ENCODE peak calls at places on chromosomes 13 and 19, in nine cellular contexts. One of them, this sample, is unnamed.

GRCh38 chr19:49453013-49453756 is at the start of gene ALDH16A1:
- DNase-seq in Caco-2: peak
- DNase-seq in fibroblast of the aortic adventitia: peak
- DNase-seq in cardiac muscle cell: peak
- DNase-seq in A549: peak
- DNase-seq in glutamatergic neuron: peak
- DNase-seq in osteoblast: peak
- DNase-seq in right atrium auricular region: peak
- DNase-seq in HCT116: peak
- DNase-seq in this sample: peak

GRCh38 chr13:111483621-111483987 is 163.2 kb downstream of the TEX29 start:
- DNase-seq in Caco-2: no peak
- DNase-seq in fibroblast of the aortic adventitia: no peak
- DNase-seq in cardiac muscle cell: no peak
- DNase-seq in A549: no peak
- DNase-seq in glutamatergic neuron: no peak
- DNase-seq in osteoblast: no peak
- DNase-seq in right atrium auricular region: no peak
- DNase-seq in HCT116: no peak
- DNase-seq in this sample: no peak

GRCh38 chr19:42292963-42293362 is 9.0 kb upstream of the PRR19 start:
- DNase-seq in Caco-2: no peak
- DNase-seq in fibroblast of the aortic adventitia: no peak
- DNase-seq in cardiac muscle cell: no peak
- DNase-seq in A549: no peak
- DNase-seq in glutamatergic neuron: peak
- DNase-seq in osteoblast: no peak
- DNase-seq in right atrium auricular region: no peak
- DNase-seq in HCT116: no peak
- DNase-seq in this sample: no peak

GRCh38 chr19:49114630-49115363 is 627 bp downstream of the LIN7B start:
- DNase-seq in Caco-2: peak
- DNase-seq in fibroblast of the aortic adventitia: peak
- DNase-seq in cardiac muscle cell: peak
- DNase-seq in A549: no peak
- DNase-seq in glutamatergic neuron: peak
- DNase-seq in osteoblast: peak
- DNase-seq in right atrium auricular region: peak
- DNase-seq in HCT116: no peak
- DNase-seq in this sample: peak

GRCh38 chr13:49112782-49113525 is 107.2 kb upstream of the MLNR start:
- DNase-seq in Caco-2: no peak
- DNase-seq in fibroblast of the aortic adventitia: peak
- DNase-seq in cardiac muscle cell: no peak
- DNase-seq in A549: no peak
- DNase-seq in glutamatergic neuron: no peak
- DNase-seq in osteoblast: no peak
- DNase-seq in right atrium auricular region: no peak
- DNase-seq in HCT116: no peak
- DNase-seq in this sample: no peak

GRCh38 chr19:54938906-54939305 is 8.4 kb downstream of the NLRP7 start:
- DNase-seq in Caco-2: no peak
- DNase-seq in fibroblast of the aortic adventitia: no peak
- DNase-seq in cardiac muscle cell: no peak
- DNase-seq in A549: no peak
- DNase-seq in glutamatergic neuron: no peak
- DNase-seq in osteoblast: peak
- DNase-seq in right atrium auricular region: no peak
- DNase-seq in HCT116: no peak
- DNase-seq in this sample: no peak

GRCh38 chr13:113813070-113813748 is 50.7 kb downstream of the GAS6 start:
- DNase-seq in Caco-2: no peak
- DNase-seq in fibroblast of the aortic adventitia: no peak
- DNase-seq in cardiac muscle cell: no peak
- DNase-seq in A549: no peak
- DNase-seq in glutamatergic neuron: no peak
- DNase-seq in osteoblast: no peak
- DNase-seq in right atrium auricular region: no peak
- DNase-seq in HCT116: no peak
- DNase-seq in this sample: no peak

GRCh38 chr19:55528030-55528801 is 8.7 kb downstream of the SBK2 start:
- DNase-seq in Caco-2: no peak
- DNase-seq in fibroblast of the aortic adventitia: no peak
- DNase-seq in cardiac muscle cell: no peak
- DNase-seq in A549: peak
- DNase-seq in glutamatergic neuron: peak
- DNase-seq in osteoblast: peak
- DNase-seq in right atrium auricular region: no peak
- DNase-seq in HCT116: no peak
- DNase-seq in this sample: no peak

GRCh38 chr13:47858678-47859050 is 142.4 kb downstream of the SUCLA2 start:
- DNase-seq in Caco-2: no peak
- DNase-seq in fibroblast of the aortic adventitia: peak
- DNase-seq in cardiac muscle cell: no peak
- DNase-seq in A549: no peak
- DNase-seq in glutamatergic neuron: no peak
- DNase-seq in osteoblast: no peak
- DNase-seq in right atrium auricular region: no peak
- DNase-seq in HCT116: no peak
- DNase-seq in this sample: no peak

GRCh38 chr19:50377517-50377916 is 1.3 kb downstream of the NR1H2 start:
- DNase-seq in Caco-2: no peak
- DNase-seq in fibroblast of the aortic adventitia: no peak
- DNase-seq in cardiac muscle cell: no peak
- DNase-seq in A549: no peak
- DNase-seq in glutamatergic neuron: no peak
- DNase-seq in osteoblast: no peak
- DNase-seq in right atrium auricular region: no peak
- DNase-seq in HCT116: no peak
- DNase-seq in this sample: no peak

GRCh38 chr13:43005460-43006236 is 13.6 kb upstream of the EPSTI1 start:
- DNase-seq in Caco-2: no peak
- DNase-seq in fibroblast of the aortic adventitia: peak
- DNase-seq in cardiac muscle cell: peak
- DNase-seq in A549: no peak
- DNase-seq in glutamatergic neuron: no peak
- DNase-seq in osteoblast: peak
- DNase-seq in right atrium auricular region: no peak
- DNase-seq in HCT116: no peak
- DNase-seq in this sample: no peak

GRCh38 chr13:35720690-35721554 is 244.4 kb upstream of the MAB21L1 start:
- DNase-seq in Caco-2: peak
- DNase-seq in fibroblast of the aortic adventitia: peak
- DNase-seq in cardiac muscle cell: peak
- DNase-seq in A549: peak
- DNase-seq in glutamatergic neuron: peak
- DNase-seq in osteoblast: peak
- DNase-seq in right atrium auricular region: no peak
- DNase-seq in HCT116: peak
- DNase-seq in this sample: peak

GRCh38 chr19:14347999-14348889 is 33.0 kb upstream of the ADGRE5 start:
- DNase-seq in Caco-2: peak
- DNase-seq in fibroblast of the aortic adventitia: peak
- DNase-seq in cardiac muscle cell: peak
- DNase-seq in A549: peak
- DNase-seq in glutamatergic neuron: peak
- DNase-seq in osteoblast: peak
- DNase-seq in right atrium auricular region: peak
- DNase-seq in HCT116: no peak
- DNase-seq in this sample: peak

GRCh38 chr19:56594446-56594782 is 688 bp upstream of the ZNF71 start:
- DNase-seq in Caco-2: no peak
- DNase-seq in fibroblast of the aortic adventitia: no peak
- DNase-seq in cardiac muscle cell: no peak
- DNase-seq in A549: no peak
- DNase-seq in glutamatergic neuron: no peak
- DNase-seq in osteoblast: no peak
- DNase-seq in right atrium auricular region: no peak
- DNase-seq in HCT116: no peak
- DNase-seq in this sample: no peak

GRCh38 chr19:10471909-10472308 is 31.2 kb downstream of the KEAP1 start:
- DNase-seq in Caco-2: no peak
- DNase-seq in fibroblast of the aortic adventitia: peak
- DNase-seq in cardiac muscle cell: peak
- DNase-seq in A549: peak
- DNase-seq in glutamatergic neuron: no peak
- DNase-seq in osteoblast: peak
- DNase-seq in right atrium auricular region: no peak
- DNase-seq in HCT116: no peak
- DNase-seq in this sample: no peak

GRCh38 chr19:35123573-35123972 is 8.0 kb downstream of the FXYD3 start:
- DNase-seq in Caco-2: no peak
- DNase-seq in fibroblast of the aortic adventitia: no peak
- DNase-seq in cardiac muscle cell: no peak
- DNase-seq in A549: no peak
- DNase-seq in glutamatergic neuron: no peak
- DNase-seq in osteoblast: peak
- DNase-seq in right atrium auricular region: no peak
- DNase-seq in HCT116: no peak
- DNase-seq in this sample: no peak

GRCh38 chr19:3459965-3460582 is 20.3 kb downstream of the SMIM24 start:
- DNase-seq in Caco-2: no peak
- DNase-seq in fibroblast of the aortic adventitia: no peak
- DNase-seq in cardiac muscle cell: no peak
- DNase-seq in A549: no peak
- DNase-seq in glutamatergic neuron: no peak
- DNase-seq in osteoblast: peak
- DNase-seq in right atrium auricular region: no peak
- DNase-seq in HCT116: no peak
- DNase-seq in this sample: no peak

GRCh38 chr19:44903602-44904425 is 1.8 kb upstream of the APOE start:
- DNase-seq in Caco-2: peak
- DNase-seq in fibroblast of the aortic adventitia: peak
- DNase-seq in cardiac muscle cell: peak
- DNase-seq in A549: peak
- DNase-seq in glutamatergic neuron: peak
- DNase-seq in osteoblast: peak
- DNase-seq in right atrium auricular region: peak
- DNase-seq in HCT116: no peak
- DNase-seq in this sample: peak

GRCh38 chr13:40780822-40781401 is 8.5 kb upstream of the SLC25A15 start:
- DNase-seq in Caco-2: no peak
- DNase-seq in fibroblast of the aortic adventitia: no peak
- DNase-seq in cardiac muscle cell: no peak
- DNase-seq in A549: peak
- DNase-seq in glutamatergic neuron: no peak
- DNase-seq in osteoblast: no peak
- DNase-seq in right atrium auricular region: peak
- DNase-seq in HCT116: peak
- DNase-seq in this sample: no peak
- TF ChIP-seq CTCF in Caco-2: no peak
- TF ChIP-seq CTCF in fibroblast of the aortic adventitia: peak
- TF ChIP-seq CTCF in cardiac muscle cell: no peak
- TF ChIP-seq CTCF in A549: no peak
- TF ChIP-seq CTCF in glutamatergic neuron: no peak
- TF ChIP-seq CTCF in osteoblast: peak
- TF ChIP-seq CTCF in right atrium auricular region: no peak
- TF ChIP-seq CTCF in HCT116: peak
- TF ChIP-seq CTCF in this sample: no peak

DNA sequence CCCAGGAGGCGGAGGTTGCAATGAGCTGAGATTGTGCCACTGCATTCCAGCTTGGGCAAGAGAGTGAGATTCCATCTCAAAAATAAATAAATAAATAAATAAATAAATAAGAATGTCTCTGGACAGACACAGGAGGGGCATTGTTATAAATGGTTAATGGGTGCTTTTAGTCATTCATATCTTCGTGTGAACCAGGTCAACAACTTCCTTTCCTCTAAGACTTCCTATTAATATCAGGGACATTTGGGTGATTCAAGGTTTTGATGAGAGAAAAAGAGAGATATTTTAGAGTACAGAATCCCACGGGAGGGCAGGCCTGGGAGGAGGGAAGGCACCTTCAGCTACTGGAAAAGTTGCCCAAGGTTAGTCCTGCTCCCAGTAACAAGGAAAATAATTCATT is 23.9 kb downstream of the DHRS12 start:
- DNase-seq in Caco-2: no peak
- DNase-seq in fibroblast of the aortic adventitia: no peak
- DNase-seq in cardiac muscle cell: no peak
- DNase-seq in A549: no peak
- DNase-seq in glutamatergic neuron: no peak
- DNase-seq in osteoblast: no peak
- DNase-seq in right atrium auricular region: no peak
- DNase-seq in HCT116: no peak
- DNase-seq in this sample: no peak
- TF ChIP-seq CTCF in Caco-2: no peak
- TF ChIP-seq CTCF in fibroblast of the aortic adventitia: no peak
- TF ChIP-seq CTCF in cardiac muscle cell: no peak
- TF ChIP-seq CTCF in A549: no peak
- TF ChIP-seq CTCF in glutamatergic neuron: no peak
- TF ChIP-seq CTCF in osteoblast: no peak
- TF ChIP-seq CTCF in right atrium auricular region: no peak
- TF ChIP-seq CTCF in HCT116: no peak
- TF ChIP-seq CTCF in this sample: no peak

GRCh38 chr13:51583875-51584730 is at the start of gene WDFY2:
- DNase-seq in Caco-2: peak
- DNase-seq in fibroblast of the aortic adventitia: peak
- DNase-seq in cardiac muscle cell: peak
- DNase-seq in A549: peak
- DNase-seq in glutamatergic neuron: peak
- DNase-seq in osteoblast: peak
- DNase-seq in right atrium auricular region: peak
- DNase-seq in HCT116: peak
- DNase-seq in this sample: peak
- TF ChIP-seq CTCF in Caco-2: no peak
- TF ChIP-seq CTCF in fibroblast of the aortic adventitia: no peak
- TF ChIP-seq CTCF in cardiac muscle cell: no peak
- TF ChIP-seq CTCF in A549: no peak
- TF ChIP-seq CTCF in glutamatergic neuron: no peak
- TF ChIP-seq CTCF in osteoblast: no peak
- TF ChIP-seq CTCF in right atrium auricular region: no peak
- TF ChIP-seq CTCF in HCT116: no peak
- TF ChIP-seq CTCF in this sample: no peak

GRCh38 chr13:50191004-50191403 is 175.8 kb downstream of the KCNRG start:
- DNase-seq in Caco-2: no peak
- DNase-seq in fibroblast of the aortic adventitia: no peak
- DNase-seq in cardiac muscle cell: no peak
- DNase-seq in A549: no peak
- DNase-seq in glutamatergic neuron: no peak
- DNase-seq in osteoblast: no peak
- DNase-seq in right atrium auricular region: no peak
- DNase-seq in HCT116: no peak
- DNase-seq in this sample: no peak

GRCh38 chr13:50192272-50192813 is 177.1 kb downstream of the KCNRG start:
- DNase-seq in Caco-2: no peak
- DNase-seq in fibroblast of the aortic adventitia: no peak
- DNase-seq in cardiac muscle cell: no peak
- DNase-seq in A549: no peak
- DNase-seq in glutamatergic neuron: no peak
- DNase-seq in osteoblast: peak
- DNase-seq in right atrium auricular region: no peak
- DNase-seq in HCT116: no peak
- DNase-seq in this sample: no peak

GRCh38 chr13:50187352-50188029 is 172.2 kb downstream of the KCNRG start:
- DNase-seq in Caco-2: peak
- DNase-seq in fibroblast of the aortic adventitia: no peak
- DNase-seq in cardiac muscle cell: no peak
- DNase-seq in A549: no peak
- DNase-seq in glutamatergic neuron: no peak
- DNase-seq in osteoblast: no peak
- DNase-seq in right atrium auricular region: no peak
- DNase-seq in HCT116: no peak
- DNase-seq in this sample: no peak

GRCh38 chr13:50188696-50189095 is 173.5 kb downstream of the KCNRG start:
- DNase-seq in Caco-2: no peak
- DNase-seq in fibroblast of the aortic adventitia: no peak
- DNase-seq in cardiac muscle cell: no peak
- DNase-seq in A549: no peak
- DNase-seq in glutamatergic neuron: no peak
- DNase-seq in osteoblast: no peak
- DNase-seq in right atrium auricular region: no peak
- DNase-seq in HCT116: no peak
- DNase-seq in this sample: no peak

GRCh38 chr13:50189450-50189849 is 174.2 kb downstream of the KCNRG start:
- DNase-seq in Caco-2: no peak
- DNase-seq in fibroblast of the aortic adventitia: no peak
- DNase-seq in cardiac muscle cell: no peak
- DNase-seq in A549: no peak
- DNase-seq in glutamatergic neuron: no peak
- DNase-seq in osteoblast: no peak
- DNase-seq in right atrium auricular region: no peak
- DNase-seq in HCT116: no peak
- DNase-seq in this sample: no peak
- TF ChIP-seq CTCF in Caco-2: no peak
- TF ChIP-seq CTCF in fibroblast of the aortic adventitia: no peak
- TF ChIP-seq CTCF in cardiac muscle cell: no peak
- TF ChIP-seq CTCF in A549: no peak
- TF ChIP-seq CTCF in glutamatergic neuron: no peak
- TF ChIP-seq CTCF in osteoblast: peak
- TF ChIP-seq CTCF in right atrium auricular region: no peak
- TF ChIP-seq CTCF in HCT116: peak
- TF ChIP-seq CTCF in this sample: no peak